ENCODE peak calls at places on chromosomes 6 and 20, in seven cellular contexts. H is ovary, D is AG10803, B is nephron progenitor cell, P is left ventricle myocardium superior, O is ureter, R is right lobe of liver. A is an unnamed sample.

GRCh38 chr6:63640062-63640461 is 4.5 kb downstream of the PHF3 start:
- DNase-seq in B (no peak), H (no peak), R (no peak), O (no peak), D (peak), P (no peak), A (no peak)

GRCh38 chr6:16639689-16640480 is 121.4 kb downstream of the ATXN1 start:
- DNase-seq in B (no peak), R (no peak), O (no peak), D (peak), P (no peak), H (no peak), A (no peak)

GRCh38 chr6:150149146-150149545 is 6.3 kb downstream of the PPP1R14C start:
- DNase-seq in O (no peak), B (peak), R (no peak), P (no peak), H (no peak), D (no peak), A (no peak)

GRCh38 chr20:47102629-47103028 is 208.0 kb downstream of the EYA2 start:
- DNase-seq in R (no peak), B (no peak), O (no peak), P (no peak), D (peak), H (no peak), A (no peak)

GRCh38 chr6:157981132-157981394 is 600 bp upstream of the SYNJ2 start:
- DNase-seq in O (no peak), R (no peak), B (no peak), P (no peak), D (no peak), H (no peak), A (no peak)

GRCh38 chr6:133503330-133503729 is 262.2 kb downstream of the EYA4 start:
- DNase-seq in R (no peak), H (no peak), D (peak), B (no peak), O (no peak), P (no peak), A (no peak)

GRCh38 chr6:89297695-89298351 is 17.3 kb downstream of the GABRR2 start:
- DNase-seq in H (peak), B (no peak), O (peak), P (no peak), R (no peak), D (peak), A (peak)

GRCh38 chr6:79630883-79631799 is at the start of gene SH3BGRL2:
- DNase-seq in O (peak), D (peak), H (peak), R (peak), P (peak), B (peak), A (peak)

GRCh38 chr6:48834706-48835105 is 628.3 kb downstream of the MMUT start:
- DNase-seq in B (no peak), R (no peak), P (no peak), D (peak), H (no peak), O (no peak), A (no peak)

GRCh38 chr6:149129401-149130077 is 188.0 kb upstream of the TAB2 start:
- DNase-seq in P (no peak), H (no peak), R (no peak), D (peak), O (no peak), B (no peak), A (no peak)

GRCh38 chr6:25769983-25770382 is 15.4 kb downstream of the SLC17A4 start:
- DNase-seq in B (no peak), H (no peak), O (no peak), D (peak), P (no peak), R (no peak), A (no peak)

GRCh38 chr6:4518506-4518905 is 257.7 kb upstream of the CDYL start:
- DNase-seq in P (no peak), H (no peak), D (peak), B (no peak), O (no peak), R (no peak), A (no peak)

GRCh38 chr6:132369526-132369925 is 31.7 kb downstream of the MOXD1 start:
- DNase-seq in H (no peak), O (no peak), P (no peak), B (no peak), R (no peak), D (peak), A (no peak)

GRCh38 chr20:48034754-48035153 is 249.5 kb upstream of the SULF2 start:
- DNase-seq in R (no peak), P (no peak), H (no peak), B (no peak), D (no peak), O (no peak), A (no peak)

GRCh38 chr6:42007286-42007685 is 43.0 kb upstream of the TAF8 start:
- DNase-seq in D (no peak), H (no peak), R (no peak), B (no peak), O (no peak), P (no peak), A (no peak)

GRCh38 chr6:166836785-166837718 is 119.3 kb downstream of the RNASET2 start:
- DNase-seq in D (no peak), O (no peak), B (no peak), H (no peak), R (no peak), P (no peak), A (no peak)

GRCh38 chr6:168949876-168950499 is 303.7 kb downstream of the THBS2 start:
- DNase-seq in D (peak), H (no peak), O (no peak), P (no peak), B (no peak), R (no peak), A (no peak)

GRCh38 chr20:9140172-9140760 is 71.4 kb downstream of the PLCB4 start:
- DNase-seq in D (no peak), P (no peak), B (peak), H (no peak), O (no peak), R (no peak), A (no peak)

GRCh38 chr20:5024982-5025381 is 23.7 kb upstream of the SLC23A2 start:
- DNase-seq in H (no peak), B (no peak), O (no peak), P (no peak), R (no peak), D (no peak), A (no peak)

GRCh38 chr6:84967965-84968364 is 203.6 kb upstream of the TBX18 start:
- DNase-seq in B (no peak), P (no peak), R (no peak), D (no peak), H (no peak), O (no peak), A (no peak)

GRCh38 chr6:29752451-29753308 is 29.4 kb downstream of the HLA-F start:
- DNase-seq in O (peak), H (peak), P (peak), D (peak), R (peak), B (peak), A (peak)

A was measured in stimulated activated CD4-positive, alpha-beta T cell treated with anti-CD3 and anti-CD28 coated beads, Interleukin-2, amount 100 ng/mL, for 4 hours.